ENCODE peak calls at places on chromosomes 7 and 10, in four cellular contexts. G is GF-D8; H is stimulated activated CD8-positive, alpha-beta memory T cell treated with anti-CD3 and anti-CD28 coated beads, Interleukin-4, amount 100 ng/mL, for 24 hours; B is caudate nucleus. X is an unnamed sample.

GRCh38 chr10:63071145-63071544 is 62.0 kb upstream of the NRBF2 start:
- DNase-seq in G (no peak), H (no peak), B (no peak), X (no peak)

GRCh38 chr10:14562615-14563214 is 212.0 kb downstream of the FAM107B start:
- DNase-seq in B (no peak), H (no peak), G (peak), X (no peak)

GRCh38 chr10:5958680-5959079 is 18.7 kb downstream of the IL15RA start:
- DNase-seq in G (no peak), H (no peak), B (no peak), X (peak)

GRCh38 chr10:132446661-132447445 is 49.9 kb downstream of the PWWP2B start:
- DNase-seq in H (peak), G (peak), B (no peak), X (peak)

GRCh38 chr7:139635521-139636240 is 112.2 kb downstream of the CLEC2L start:
- DNase-seq in B (no peak), H (peak), G (peak), X (peak)

GRCh38 chr10:76150139-76150885 is 718.9 kb downstream of the LRMDA start:
- DNase-seq in B (no peak), H (no peak), G (no peak), X (no peak)

GRCh38 chr7:46507601-46508000 is 586.5 kb upstream of the IGFBP3 start:
- DNase-seq in B (no peak), H (no peak), G (no peak), X (no peak)

GRCh38 chr10:58919927-58920654 is 256.4 kb upstream of the PHYHIPL start:
- DNase-seq in G (no peak), B (no peak), H (no peak), X (no peak)

GRCh38 chr7:55546826-55547225 is 25.5 kb downstream of the VOPP1 start:
- DNase-seq in B (no peak), H (peak), G (peak), X (no peak)

GRCh38 chr7:151968357-151968756 is 12.1 kb downstream of the GALNTL5 start:
- DNase-seq in B (no peak), H (no peak), G (no peak), X (no peak)

GRCh38 chr7:129702316-129702715 is 90.8 kb downstream of the NRF1 start:
- DNase-seq in B (no peak), H (no peak), G (no peak), X (no peak)

GRCh38 chr7:106284516-106285050 is at the start of gene NAMPT:
- DNase-seq in H (peak), G (no peak), B (peak), X (peak)

GRCh38 chr10:47449102-47449978 is 34.6 kb downstream of the ANXA8 start:
- DNase-seq in B (no peak), H (no peak), G (no peak), X (peak)

GRCh38 chr7:122397381-122397780 is 92.8 kb upstream of the FEZF1 start:
- DNase-seq in H (no peak), G (no peak), B (no peak), X (no peak)

X was measured in natural killer cell treated with Interleukin-12 subunit alpha and Interleukin-12 subunit beta and Interleukin-15 and Interleukin-18, amount 100 ng/mL, for 72 hours.